ENCODE peak calls at places on chromosome 15, in four cellular contexts. A, Q, Y and H are unnamed samples.

GRCh38 chr15:49720221-49720620 is 99.4 kb downstream of the DTWD1 start:
- DNase-seq in A (no peak), Q (no peak), Y (no peak), H (no peak)

GRCh38 chr15:63233667-63234419 is 43.6 kb upstream of the APH1B start:
- DNase-seq in A (no peak), Q (no peak), Y (no peak), H (no peak)

GRCh38 chr15:77035999-77036471 is 34.9 kb downstream of the TSPAN3 start:
- DNase-seq in A (no peak), Q (peak; percentile 49), Y (peak; percentile 16), H (no peak)

GRCh38 chr15:73021139-73021621 is 31.1 kb upstream of the NEO1 start:
- DNase-seq in A (no peak), Q (no peak), Y (no peak), H (no peak)

GRCh38 chr15:98609144-98609852 is 39.0 kb upstream of the IGF1R start:
- DNase-seq in A (peak; percentile 65), Q (no peak), Y (no peak), H (no peak)

GRCh38 chr15:28962851-28963710 is 77.3 kb downstream of the APBA2 start:
- DNase-seq in A (no peak), Q (peak; percentile 12), Y (no peak), H (no peak)

GRCh38 chr15:78992416-78993256 is 47.8 kb upstream of the CTSH start:
- DNase-seq in A (no peak), Q (no peak), Y (no peak), H (no peak)

GRCh38 chr15:35166730-35167359 is 81.8 kb upstream of the NANOGP8 start:
- DNase-seq in A (no peak), Q (no peak), Y (no peak), H (no peak)

GRCh38 chr15:51846066-51846462 is 16.6 kb downstream of the TMOD3 start:
- DNase-seq in A (no peak), Q (no peak), Y (no peak), H (no peak)

GRCh38 chr15:77497108-77497737 is 76.5 kb downstream of the HMG20A start:
- DNase-seq in A (peak; percentile 73), Q (peak; percentile 91), Y (no peak), H (peak; percentile 85)

GRCh38 chr15:22902578-22902977 is 64.1 kb downstream of the NIPA2 start:
- DNase-seq in A (no peak), Q (no peak), Y (no peak), H (no peak)

GRCh38 chr15:25065286-25065685 is 110.5 kb downstream of the SNRPN start:
- DNase-seq in A (no peak), Q (peak; percentile 39), Y (no peak), H (no peak)
- H3K9me3 ChIP-seq in A (peaks cover 3% of the 10 kb centered on the region), Q (peaks cover 100% of the 10 kb centered on the region), Y (peaks cover 28% of the 10 kb centered on the region), H (peaks cover 100% of the 10 kb centered on the region)

GRCh38 chr15:40382580-40383456 is at the start of gene KNSTRN:
- DNase-seq in A (peak; percentile 87), Q (peak; percentile 95), Y (peak; percentile 95), H (peak; percentile 90)
- H3K27ac ChIP-seq in A (peak within 1 kb of the TSS; percentile 45), Q (peak within 1 kb of the TSS; percentile 50), Y (no peak within 1 kb of the TSS), H (peak within 1 kb of the TSS; percentile 57)

DNA sequence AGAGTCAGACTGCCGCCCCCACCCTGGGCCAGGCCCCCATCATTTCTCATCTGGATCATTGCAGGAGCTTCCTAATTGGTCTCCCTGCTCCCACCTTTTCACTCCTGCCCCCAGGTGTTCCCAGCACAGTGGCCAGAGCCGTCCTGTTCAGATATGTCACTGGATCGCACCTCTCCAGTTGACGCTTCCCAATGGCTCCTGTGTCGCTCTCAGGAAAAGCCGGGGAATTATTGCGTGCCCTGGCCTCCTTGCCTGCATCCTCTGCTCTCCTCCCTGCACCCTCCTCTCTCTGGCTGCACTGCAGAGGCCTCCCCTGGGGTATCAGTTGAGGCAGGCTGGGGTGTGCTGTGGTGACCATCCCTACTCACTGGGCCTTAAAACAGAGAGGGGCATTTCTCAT is 25.5 kb upstream of the CYP11A1 start:
- DNase-seq in A (no peak), Q (no peak), Y (no peak), H (no peak)
- H3K4me1 ChIP-seq in A (peaks cover 67% of the 10 kb centered on the region), Q (no peaks in the 10 kb centered on the region), Y (no peaks in the 10 kb centered on the region), H (peaks cover 5% of the 10 kb centered on the region)

DNA sequence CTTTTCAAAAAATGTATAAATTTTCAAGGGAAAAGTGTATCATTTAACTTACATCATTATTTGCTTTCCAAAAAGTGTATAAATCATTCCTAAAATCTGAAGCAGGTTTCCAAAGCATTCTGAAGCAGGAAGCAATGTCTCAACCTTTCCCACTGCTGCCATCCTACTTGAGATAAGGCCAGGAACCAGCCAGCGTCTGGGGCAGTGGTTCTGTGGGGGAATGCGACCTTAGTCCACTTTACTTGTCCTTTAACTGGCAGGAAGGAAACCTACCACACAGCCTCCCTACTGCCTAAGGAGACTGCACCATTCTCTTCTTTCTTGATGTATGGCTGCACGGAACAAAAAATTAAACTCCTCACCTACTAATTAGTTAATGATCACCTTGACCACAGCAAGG is 3.7 kb downstream of the SORD start:
- DNase-seq in A (no peak), Q (no peak), Y (no peak), H (no peak)
- H3K9me3 ChIP-seq in A (no peaks in the 10 kb centered on the region), Q (no peaks in the 10 kb centered on the region), Y (no peaks in the 10 kb centered on the region), H (no peaks in the 10 kb centered on the region)

GRCh38 chr15:64315136-64315661 is 40.8 kb downstream of the CSNK1G1 start:
- DNase-seq in A (no peak), Q (no peak), Y (no peak), H (no peak)
- H3K27ac ChIP-seq in A (no peak overlapping the region), Q (peak overlapping the region; percentile 29), Y (no peak overlapping the region), H (no peak overlapping the region)

GRCh38 chr15:89107984-89108383 is 19.7 kb downstream of the ABHD2 start:
- DNase-seq in A (no peak), Q (peak; percentile 75), Y (no peak), H (no peak)

GRCh38 chr15:89106200-89106599 is 17.9 kb downstream of the ABHD2 start:
- DNase-seq in A (no peak), Q (peak; percentile 58), Y (no peak), H (no peak)

GRCh38 chr15:89103481-89104171 is 15.4 kb downstream of the ABHD2 start:
- DNase-seq in A (no peak), Q (peak; percentile 53), Y (no peak), H (no peak)

GRCh38 chr15:89104172-89104564 is 15.9 kb downstream of the ABHD2 start:
- DNase-seq in A (no peak), Q (peak; percentile 57), Y (no peak), H (peak; percentile 51)

GRCh38 chr15:89105147-89105546 is 16.9 kb downstream of the ABHD2 start:
- DNase-seq in A (no peak), Q (no peak), Y (no peak), H (no peak)
- H3K4me1 ChIP-seq in A (peaks cover 89% of the 10 kb centered on the region), Q (no peaks in the 10 kb centered on the region), Y (no peaks in the 10 kb centered on the region), H (peaks cover 100% of the 10 kb centered on the region)

GRCh38 chr15:95701410-95701809 is 629.1 kb upstream of the NR2F2 start:
- DNase-seq in A (no peak), Q (no peak), Y (no peak), H (no peak)

GRCh38 chr15:95698971-95699370 is 631.5 kb upstream of the NR2F2 start:
- DNase-seq in A (no peak), Q (no peak), Y (no peak), H (no peak)

GRCh38 chr15:95693917-95694316 is 636.6 kb upstream of the NR2F2 start:
- DNase-seq in A (no peak), Q (no peak), Y (no peak), H (no peak)

GRCh38 chr15:95699578-95699977 is 630.9 kb upstream of the NR2F2 start:
- DNase-seq in A (no peak), Q (no peak), Y (no peak), H (no peak)

DNA sequence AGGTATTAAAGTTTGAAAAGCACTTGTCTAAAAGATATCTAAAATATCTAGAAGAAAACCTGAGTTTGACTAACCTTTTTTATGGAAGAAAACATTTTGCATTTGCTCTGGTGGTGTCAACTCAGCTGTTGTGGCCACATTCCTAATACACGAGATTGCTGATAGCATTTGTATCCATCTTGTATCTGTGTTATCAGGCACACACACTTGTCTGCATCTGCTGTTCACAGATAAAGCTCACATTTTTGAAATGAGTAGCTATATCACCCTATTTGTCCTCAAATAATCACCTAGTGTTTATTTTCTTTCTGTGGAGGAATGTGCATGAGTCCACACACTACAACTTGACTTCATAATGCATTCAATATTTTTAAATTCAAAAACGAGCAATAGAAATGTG is 632.3 kb upstream of the NR2F2 start:
- DNase-seq in A (no peak), Q (no peak), Y (no peak), H (no peak)
- H3K9me3 ChIP-seq in A (peaks cover 40% of the 10 kb centered on the region), Q (peaks cover 7% of the 10 kb centered on the region), Y (no peaks in the 10 kb centered on the region), H (peaks cover 69% of the 10 kb centered on the region)

GRCh38 chr15:60973637-60974415 is 255.3 kb downstream of the RORA start:
- DNase-seq in A (peak; percentile 22), Q (no peak), Y (no peak), H (no peak)
- H3K27ac ChIP-seq in A (peak overlapping the region; percentile 73), Q (no peak overlapping the region), Y (no peak overlapping the region), H (no peak overlapping the region)

GRCh38 chr15:67143646-67144045 is 78.2 kb downstream of the SMAD3 start:
- DNase-seq in A (no peak), Q (peak; percentile 29), Y (no peak), H (no peak)
- H3K4me1 ChIP-seq in A (peaks cover 64% of the 10 kb centered on the region), Q (no peaks in the 10 kb centered on the region), Y (peaks cover 21% of the 10 kb centered on the region), H (peaks cover 99% of the 10 kb centered on the region)

GRCh38 chr15:81511160-81511559 is 137.1 kb upstream of the TMC3 start:
- DNase-seq in A (no peak), Q (no peak), Y (no peak), H (no peak)
- H3K9me3 ChIP-seq in A (no peaks in the 10 kb centered on the region), Q (no peaks in the 10 kb centered on the region), Y (no peaks in the 10 kb centered on the region), H (no peaks in the 10 kb centered on the region)